ENCODE peak calls at places on chromosomes 5 and 9, in seven cellular contexts. P is CD8-positive, alpha-beta memory T cell; E is RWPE1; R is small intestine; W is body of pancreas; L is left ventricle myocardium inferior; J is CD4-positive, alpha-beta T cell. T is an unnamed sample.

GRCh38 chr5:133534566-133534965 is 77.8 kb downstream of the FSTL4 start:
- DNase-seq in P (no peak), E (no peak), R (no peak), W (no peak), L (no peak), J (no peak), T (no peak)

GRCh38 chr5:136518174-136518573 is 152.8 kb upstream of the TRPC7 start:
- DNase-seq in P (no peak), E (no peak), R (no peak), W (no peak), L (no peak), J (no peak), T (no peak)

GRCh38 chr9:112925058-112925641 is 34.5 kb upstream of the SLC46A2 start:
- DNase-seq in P (no peak), E (peak; percentile 69), R (peak; percentile 61), W (peak; percentile 32), L (no peak), J (no peak), T (no peak)

GRCh38 chr9:13513710-13514444 is 234.4 kb upstream of the MPDZ start:
- DNase-seq in P (no peak), E (peak; percentile 44), R (no peak), W (no peak), L (no peak), J (no peak), T (no peak)

GRCh38 chr9:98978231-98978681 is 34.5 kb downstream of the COL15A1 start:
- DNase-seq in P (no peak), E (no peak), R (no peak), W (no peak), L (no peak), J (no peak), T (no peak)

GRCh38 chr5:35826056-35826455 is 30.6 kb upstream of the IL7R start:
- DNase-seq in P (no peak), E (no peak), R (no peak), W (no peak), L (no peak), J (no peak), T (no peak)

GRCh38 chr5:179608131-179608581 is 15.3 kb downstream of the HNRNPH1 start:
- DNase-seq in P (no peak), E (no peak), R (no peak), W (no peak), L (no peak), J (peak; percentile 43), T (no peak)

GRCh38 chr5:36934740-36935356 is 58.3 kb downstream of the NIPBL start:
- DNase-seq in P (no peak), E (no peak), R (no peak), W (no peak), L (no peak), J (no peak), T (no peak)

GRCh38 chr9:133836001-133836758 is 98.0 kb upstream of the SARDH start:
- DNase-seq in P (no peak), E (no peak), R (no peak), W (no peak), L (no peak), J (no peak), T (no peak)

GRCh38 chr5:133475986-133476385 is 136.4 kb downstream of the FSTL4 start:
- DNase-seq in P (no peak), E (no peak), R (no peak), W (no peak), L (no peak), J (no peak), T (no peak)

GRCh38 chr9:69431203-69431602 is 106.2 kb downstream of the ENTREP1 start:
- DNase-seq in P (no peak), E (no peak), R (no peak), W (no peak), L (no peak), J (no peak), T (no peak)

GRCh38 chr5:123806644-123807043 is 294.7 kb downstream of the CSNK1G3 start:
- DNase-seq in P (no peak), E (no peak), R (no peak), W (no peak), L (no peak), J (no peak), T (no peak)

GRCh38 chr9:104993291-104993963 is 65.5 kb upstream of the ABCA1 start:
- DNase-seq in P (no peak), E (no peak), R (no peak), W (peak; percentile 43), L (peak; percentile 84), J (peak; percentile 15), T (peak; percentile 22)

GRCh38 chr5:175060264-175060663 is 335.9 kb downstream of the MSX2 start:
- DNase-seq in P (no peak), E (no peak), R (no peak), W (no peak), L (no peak), J (no peak), T (no peak)

GRCh38 chr9:81459591-81459990 is 229.8 kb downstream of the TLE1 start:
- DNase-seq in P (no peak), E (no peak), R (no peak), W (no peak), L (no peak), J (no peak), T (no peak)

GRCh38 chr5:43040287-43041098 is at the start of gene ANXA2R:
- DNase-seq in P (peak; percentile 98), E (peak; percentile 54), R (peak; percentile 91), W (peak; percentile 83), L (peak; percentile 85), J (peak; percentile 91), T (peak; percentile 11)

GRCh38 chr5:148458036-148458888 is 74.5 kb downstream of the FBXO38 start:
- DNase-seq in P (no peak), E (no peak), R (no peak), W (no peak), L (no peak), J (no peak), T (no peak)

GRCh38 chr5:7539571-7539970 is 143.6 kb downstream of the ADCY2 start:
- DNase-seq in P (no peak), E (no peak), R (no peak), W (no peak), L (no peak), J (no peak), T (no peak)

GRCh38 chr5:146662229-146662628 is 146.2 kb upstream of the GPR151 start:
- DNase-seq in P (no peak), E (peak; percentile 26), R (peak; percentile 20), W (peak; percentile 15), L (no peak), J (no peak), T (no peak)

GRCh38 chr5:156477196-156477595 is 150.2 kb downstream of the SGCD start:
- DNase-seq in P (no peak), E (no peak), R (no peak), W (no peak), L (no peak), J (no peak), T (no peak)

GRCh38 chr5:127046343-127047072 is 16.1 kb upstream of the MARCHF3 start:
- DNase-seq in P (no peak), E (no peak), R (no peak), W (no peak), L (no peak), J (no peak), T (no peak)

GRCh38 chr9:133238851-133239532 is 29.9 kb upstream of the OBP2B start:
- DNase-seq in P (peak; percentile 70), E (peak; percentile 61), R (peak; percentile 84), W (peak; percentile 80), L (peak; percentile 60), J (peak; percentile 56), T (no peak)

GRCh38 chr9:111386386-111386785 is 56.4 kb upstream of the OR2K2 start:
- DNase-seq in P (no peak), E (no peak), R (no peak), W (no peak), L (no peak), J (no peak), T (no peak)

DNA sequence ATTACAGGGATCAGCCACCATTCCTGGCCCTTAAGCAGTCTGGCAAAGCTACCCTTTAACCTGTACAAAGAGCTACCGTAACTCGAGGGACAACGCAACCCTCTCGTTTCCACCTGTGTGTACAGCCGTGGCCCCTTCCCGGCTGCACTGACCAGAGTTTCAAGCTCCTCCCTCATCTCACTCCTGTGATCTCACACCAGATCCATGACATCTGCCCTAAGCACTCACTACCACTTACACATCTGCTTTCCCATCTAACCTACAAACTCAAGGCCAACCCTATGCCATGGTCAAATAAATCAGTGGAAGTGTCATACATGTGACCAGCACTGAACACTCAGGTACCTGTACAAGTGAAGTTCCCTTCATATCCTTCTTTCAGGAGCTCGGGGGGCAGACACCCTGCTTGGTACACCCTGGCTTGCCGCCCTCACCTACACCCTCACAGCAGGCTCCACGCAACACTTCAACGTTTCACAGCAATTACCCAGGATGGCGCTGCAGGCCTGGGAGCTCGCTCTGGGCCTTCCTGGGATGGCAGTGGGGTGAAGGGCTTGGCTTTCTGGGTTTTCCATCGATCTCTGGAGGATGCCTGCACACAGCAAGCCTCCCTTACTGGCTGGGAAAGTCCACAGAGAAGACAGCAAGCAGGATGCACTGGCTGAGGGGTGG is 61.7 kb downstream of the PRRT1B start:
- DNase-seq in P (no peak), E (no peak), R (no peak), W (no peak), L (no peak), J (no peak), T (no peak)
- H3K27ac ChIP-seq in P (no peak overlapping the region), E (peak overlapping the region; percentile 95), R (no peak overlapping the region), W (peak overlapping the region; percentile 82), L (peak overlapping the region; percentile 89), J (no peak overlapping the region), T (peak overlapping the region; percentile 87)

GRCh38 chr9:125407974-125408900 is 146.6 kb downstream of the GAPVD1 start:
- DNase-seq in P (peak; percentile 76), E (peak; percentile 95), R (peak; percentile 59), W (peak; percentile 75), L (peak; percentile 81), J (peak; percentile 67), T (peak; percentile 4)
- H3K27ac ChIP-seq in P (no peak overlapping the region), E (no peak overlapping the region), R (no peak overlapping the region), W (no peak overlapping the region), L (no peak overlapping the region), J (no peak overlapping the region), T (no peak overlapping the region)

GRCh38 chr9:131103024-131103423 is 6.7 kb downstream of the AIF1L start:
- DNase-seq in P (no peak), E (no peak), R (no peak), W (no peak), L (no peak), J (no peak), T (no peak)
- H3K27ac ChIP-seq in P (no peak overlapping the region), E (no peak overlapping the region), R (no peak overlapping the region), W (no peak overlapping the region), L (peak overlapping the region; percentile 87), J (no peak overlapping the region), T (peak overlapping the region; percentile 52)

GRCh38 chr9:137229903-137230719 is 590 bp upstream of the SLC34A3 start:
- DNase-seq in P (no peak), E (no peak), R (peak; percentile 52), W (no peak), L (no peak), J (no peak), T (no peak)

GRCh38 chr9:137230720-137231207 is at the start of gene SLC34A3:
- DNase-seq in P (no peak), E (no peak), R (peak; percentile 56), W (no peak), L (no peak), J (no peak), T (no peak)

GRCh38 chr9:137228515-137228967 is 1.2 kb downstream of the RNF224 start:
- DNase-seq in P (no peak), E (no peak), R (no peak), W (no peak), L (no peak), J (no peak), T (no peak)

GRCh38 chr9:137227853-137228514 is 682 bp downstream of the RNF224 start:
- DNase-seq in P (no peak), E (no peak), R (no peak), W (no peak), L (no peak), J (no peak), T (no peak)

GRCh38 chr9:137228968-137229896 is 1.5 kb upstream of the SLC34A3 start:
- DNase-seq in P (no peak), E (no peak), R (no peak), W (no peak), L (no peak), J (no peak), T (no peak)
- H3K27ac ChIP-seq in P (no peak overlapping the region), E (no peak overlapping the region), R (no peak overlapping the region), W (no peak overlapping the region), L (no peak overlapping the region), J (no peak overlapping the region), T (no peak overlapping the region)

T was measured in caudate nucleus.